ENCODE peak calls at places on chromosomes 16 and 17, in seven cellular contexts. Z, L, Y, E, M, Q and O are unnamed samples.
A peak's percentile ranks its signal among the peaks of the same experiment; 100 is the strongest.

GRCh38 chr17:16478693-16479092 is 13.3 kb downstream of the LRRC75A start:
- DNase-seq in Z (no peak), L (no peak), Y (no peak), E (no peak), M (no peak), Q (no peak), O (no peak)

GRCh38 chr17:66762276-66762675 is 72.6 kb upstream of the CACNG5 start:
- DNase-seq in Z (no peak), L (no peak), Y (no peak), E (no peak), M (no peak), Q (no peak), O (no peak)

GRCh38 chr16:17465460-17465859 is 5.3 kb downstream of the XYLT1 start:
- DNase-seq in Z (no peak), L (no peak), Y (no peak), E (no peak), M (no peak), Q (no peak), O (no peak)

GRCh38 chr17:50206604-50207293 is 5.3 kb upstream of the COL1A1 start:
- DNase-seq in Z (no peak), L (no peak), Y (peak; percentile 72), E (no peak), M (no peak), Q (no peak), O (no peak)

GRCh38 chr16:57485091-57485915 is 990 bp downstream of the DOK4 start:
- DNase-seq in Z (no peak), L (no peak), Y (no peak), E (no peak), M (no peak), Q (no peak), O (no peak)

GRCh38 chr16:4800290-4801041 is 2.0 kb downstream of the ROGDI start:
- DNase-seq in Z (no peak), L (peak; percentile 31), Y (no peak), E (peak; percentile 38), M (no peak), Q (no peak), O (peak; percentile 72)

GRCh38 chr17:27572665-27573064 is 58.3 kb upstream of the LGALS9 start:
- DNase-seq in Z (no peak), L (no peak), Y (peak; percentile 61), E (no peak), M (no peak), Q (no peak), O (no peak)

GRCh38 chr16:73189132-73189531 is 141.2 kb upstream of the ZFHX3 start:
- DNase-seq in Z (no peak), L (no peak), Y (no peak), E (no peak), M (no peak), Q (no peak), O (no peak)

GRCh38 chr17:61837175-61838051 is 25.9 kb downstream of the BRIP1 start:
- DNase-seq in Z (peak; percentile 20), L (peak; percentile 33), Y (peak; percentile 65), E (no peak), M (peak; percentile 74), Q (peak; percentile 20), O (peak; percentile 72)

GRCh38 chr17:42190491-42191180 is 3.7 kb downstream of the GHDC start:
- DNase-seq in Z (no peak), L (no peak), Y (no peak), E (no peak), M (no peak), Q (no peak), O (no peak)

GRCh38 chr17:17819561-17819995 is 17.2 kb downstream of the SREBF1 start:
- DNase-seq in Z (peak; percentile 48), L (no peak), Y (peak; percentile 95), E (peak; percentile 85), M (peak; percentile 75), Q (peak; percentile 93), O (peak; percentile 26)